ENCODE peak calls at places on chromosomes 3 and 15, in four cellular contexts. J is heart left ventricle, F is Peyer's patch, L is esophagus squamous epithelium. Y is an unnamed sample.
A peak's percentile ranks its signal among the peaks of the same experiment; 100 is the strongest.

GRCh38 chr3:111895079-111895478 is 36.0 kb downstream of the PHLDB2 start:
- DNase-seq in L (no peak), J (no peak), F (no peak), Y (no peak)

GRCh38 chr3:62188547-62189375 is 184.6 kb downstream of the FEZF2 start:
- DNase-seq in J (peak; percentile 79), L (no peak), F (peak; percentile 51), Y (peak; percentile 73)

GRCh38 chr3:151798476-151798875 is 15.4 kb upstream of the AADAC start:
- DNase-seq in J (no peak), F (no peak), L (no peak), Y (no peak)

GRCh38 chr3:37240170-37240945 is 66.0 kb upstream of the LRRFIP2 start:
- DNase-seq in F (no peak), L (no peak), J (no peak), Y (no peak)

GRCh38 chr15:31740203-31740602 is 290.1 kb upstream of the CHRNA7 start:
- DNase-seq in F (no peak), L (no peak), J (no peak), Y (no peak)

GRCh38 chr3:113736548-113737089 is 9.4 kb downstream of the NAA50 start:
- DNase-seq in F (no peak), L (no peak), J (no peak), Y (no peak)

GRCh38 chr3:30098656-30099454 is 507.5 kb upstream of the TGFBR2 start:
- DNase-seq in F (no peak), L (no peak), J (no peak), Y (no peak)

GRCh38 chr3:58429657-58430056 is 4.0 kb downstream of the PDHB start:
- DNase-seq in L (no peak), J (no peak), F (no peak), Y (no peak)

GRCh38 chr15:66102563-66103292 is 150.8 kb downstream of the MEGF11 start:
- DNase-seq in J (no peak), F (no peak), L (no peak), Y (no peak)

GRCh38 chr3:191085091-191085490 is 114.0 kb upstream of the OSTN start:
- DNase-seq in J (no peak), L (no peak), F (no peak), Y (no peak)

GRCh38 chr15:74043425-74044266 is 38.7 kb downstream of the GOLGA6A start:
- DNase-seq in L (no peak), J (no peak), F (no peak), Y (no peak)

DNA sequence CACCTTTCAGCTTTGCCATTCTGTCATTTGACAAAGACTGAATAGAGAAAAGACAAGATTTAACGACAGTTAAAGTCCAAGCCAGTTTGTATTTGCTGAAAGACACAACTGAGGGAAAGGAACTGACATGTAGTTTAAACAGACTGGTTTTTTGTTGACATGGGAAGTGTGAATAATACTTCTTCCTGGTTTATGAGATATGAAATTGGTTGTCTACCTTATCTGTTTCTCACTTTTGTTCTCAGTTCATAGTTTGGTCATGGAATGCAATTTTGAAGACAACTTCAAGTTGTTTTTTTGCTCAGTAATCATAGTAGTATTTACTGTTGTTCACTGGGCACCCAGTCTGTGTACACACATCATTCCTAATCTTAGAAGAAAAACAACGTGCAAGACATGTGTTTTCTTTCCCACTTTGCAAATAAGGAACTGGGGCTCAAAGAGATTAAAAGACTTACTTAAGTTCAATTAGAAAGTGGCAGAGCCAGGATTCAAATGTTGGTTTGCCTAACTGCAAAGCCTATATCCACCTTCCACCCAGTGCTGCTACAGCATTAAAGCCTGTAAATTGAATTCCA is 103.5 kb downstream of the LPP start:
- DNase-seq in J (no peak), L (no peak), F (no peak), Y (no peak)
- TF ChIP-seq POLR2A in J (no peak), L (no peak), F (no peak), Y (no peak)

DNA sequence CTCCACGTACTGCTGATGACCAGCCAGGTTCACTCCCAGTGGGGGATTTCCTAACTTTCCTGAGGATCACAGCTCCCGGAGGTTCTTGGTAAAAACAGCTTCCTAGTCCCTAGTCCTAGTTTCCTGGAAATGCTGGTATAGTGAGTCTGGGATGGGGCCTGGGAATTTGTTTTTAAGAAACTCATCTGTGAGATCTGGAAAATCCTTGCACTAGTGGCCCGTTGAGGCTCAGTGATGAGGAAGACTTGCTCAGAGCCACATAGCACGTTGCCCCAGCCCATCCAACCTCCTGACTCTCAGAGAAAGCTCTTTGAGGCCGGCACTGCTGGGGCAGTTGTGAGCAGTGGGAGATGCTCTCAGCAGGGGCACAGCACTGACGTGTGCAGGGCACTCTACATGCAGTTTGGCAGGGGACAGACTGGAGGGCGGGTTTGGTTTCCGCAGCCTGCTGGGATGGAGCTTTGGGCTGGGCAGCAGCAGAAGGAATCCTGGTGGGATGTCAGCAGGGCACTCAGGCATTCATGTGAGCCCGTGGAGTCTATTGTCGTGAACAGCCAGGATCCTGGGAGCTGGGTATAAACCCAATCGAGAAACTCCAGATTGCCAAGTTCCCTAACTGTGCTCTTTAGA is 31.6 kb downstream of the SAXO2 start:
- DNase-seq in J (no peak), F (no peak), L (no peak), Y (no peak)
- H3K27me3 ChIP-seq in J (no peaks in the 10 kb centered on the region), F (no peaks in the 10 kb centered on the region), L (no peaks in the 10 kb centered on the region), Y (peaks cover 3% of the 10 kb centered on the region)

GRCh38 chr3:150739877-150740645 is 22.9 kb downstream of the SIAH2 start:
- DNase-seq in L (no peak), F (no peak), J (no peak), Y (no peak)

GRCh38 chr3:150737874-150738679 is 24.9 kb downstream of the SIAH2 start:
- DNase-seq in J (no peak), F (no peak), L (no peak), Y (no peak)

GRCh38 chr3:150736903-150737832 is 25.8 kb downstream of the SIAH2 start:
- DNase-seq in J (no peak), F (no peak), L (no peak), Y (no peak)

GRCh38 chr3:150739200-150739863 is 23.6 kb downstream of the SIAH2 start:
- DNase-seq in L (no peak), J (no peak), F (no peak), Y (no peak)

DNA sequence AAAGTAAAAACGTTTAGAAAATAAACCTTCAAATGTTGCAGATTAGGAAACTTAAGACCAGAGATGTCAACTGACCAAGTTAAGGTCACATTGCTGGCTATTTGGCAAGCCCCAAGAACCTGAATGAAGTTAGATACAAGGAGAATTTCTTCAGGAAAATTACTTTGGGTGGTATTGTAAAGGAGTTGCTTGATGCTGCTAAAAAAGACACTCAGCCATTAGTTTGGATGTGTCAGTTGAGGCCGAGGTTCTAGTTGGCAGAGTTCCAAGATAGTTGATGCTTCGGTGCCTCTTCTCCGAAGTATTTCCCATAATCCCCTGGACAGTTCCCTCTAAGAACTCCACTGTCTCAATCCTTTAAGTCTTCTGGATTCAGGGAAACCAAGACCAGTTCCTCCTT is 24.3 kb downstream of the SIAH2 start:
- DNase-seq in F (no peak), L (no peak), J (no peak), Y (no peak)
- H3K4me1 ChIP-seq in F (peaks cover 6% of the 10 kb centered on the region), L (peaks cover 27% of the 10 kb centered on the region), J (peaks cover 8% of the 10 kb centered on the region), Y (peaks cover 6% of the 10 kb centered on the region)

DNA sequence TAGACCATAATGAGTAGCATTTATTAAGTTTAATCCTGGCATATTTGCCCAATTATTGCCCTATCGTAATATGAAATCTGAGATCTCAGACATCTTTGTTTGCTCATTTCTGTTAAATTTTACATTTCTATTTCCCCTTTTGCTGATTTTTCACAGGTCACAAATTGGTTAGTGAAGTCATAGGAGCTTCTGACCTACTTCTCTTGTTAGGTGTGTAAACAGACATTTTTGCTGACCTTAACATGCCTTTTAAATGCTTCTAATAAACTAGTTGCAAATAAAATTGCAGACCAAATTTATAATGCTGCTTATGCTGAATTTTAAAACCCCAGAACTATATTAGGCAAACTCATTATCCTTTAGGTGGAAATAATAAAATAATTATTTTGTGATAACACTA is 24.6 kb downstream of the OPA1 start:
- DNase-seq in F (no peak), J (no peak), L (no peak), Y (no peak)
- TF ChIP-seq POLR2A in F (no peak), J (no peak), L (no peak), Y (no peak)

GRCh38 chr15:88637436-88637835 is 1.4 kb upstream of the ISG20 start:
- DNase-seq in L (no peak), F (no peak), J (no peak), Y (no peak)
- H3K27me3 ChIP-seq in L (no peaks in the 10 kb centered on the region), F (no peaks in the 10 kb centered on the region), J (no peaks in the 10 kb centered on the region), Y (peaks cover 2% of the 10 kb centered on the region)

DNA sequence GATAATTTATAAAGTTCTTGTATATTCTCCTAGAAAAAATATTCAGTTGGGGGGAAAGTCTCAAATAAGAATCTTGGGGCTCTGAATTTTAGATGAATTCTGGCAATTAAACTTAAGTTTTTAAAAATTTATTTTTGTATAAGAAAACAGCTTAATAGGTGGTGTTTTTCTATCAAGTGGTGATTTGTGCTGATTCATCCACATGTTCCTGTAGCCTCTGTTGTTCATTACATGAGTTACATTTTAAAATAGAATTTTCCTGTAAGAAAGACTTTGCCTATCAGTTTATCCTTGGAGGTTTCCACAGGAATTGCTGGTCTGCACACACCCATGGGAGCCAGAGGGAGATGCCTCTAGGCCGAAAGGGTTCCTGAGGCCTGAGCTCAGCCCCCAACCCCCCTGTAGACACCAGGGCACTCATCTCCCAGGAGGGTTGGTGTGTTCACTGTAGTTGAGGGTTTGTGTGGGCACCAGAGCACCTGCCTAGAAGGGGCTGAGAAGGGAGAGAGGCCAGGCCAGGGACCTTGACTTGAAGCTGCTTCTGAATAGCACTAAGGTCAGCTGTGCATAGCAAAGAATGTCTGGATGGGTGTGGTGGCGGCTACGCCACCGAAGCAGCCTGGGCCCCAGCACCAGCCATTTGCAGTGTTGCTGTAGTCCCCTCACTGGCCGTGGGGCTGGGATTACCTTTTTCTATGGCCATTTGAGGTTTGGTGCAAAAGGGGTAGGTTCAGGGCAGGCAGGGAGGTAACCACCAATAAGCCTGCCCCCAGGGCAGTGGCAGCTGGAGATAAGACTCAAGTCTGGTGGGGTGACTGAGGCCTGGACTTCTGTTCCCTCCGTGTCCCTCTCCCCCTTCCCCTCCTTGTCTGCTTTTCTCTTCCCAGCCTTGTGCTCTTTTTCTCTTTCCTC is 11.9 kb downstream of the DNAJA4 start:
- DNase-seq in F (no peak), L (no peak), J (no peak), Y (no peak)
- H3K4me1 ChIP-seq in F (no peaks in the 10 kb centered on the region), L (no peaks in the 10 kb centered on the region), J (no peaks in the 10 kb centered on the region), Y (no peaks in the 10 kb centered on the region)